ENCODE peak calls at places on chromosomes 4 and X, in five cellular contexts. A, H, J, Y and D are unnamed samples.

GRCh38 chr4:168722391-168722790 is 225.5 kb downstream of the PALLD start:
- DNase-seq in A (no peak), H (no peak), J (no peak), Y (no peak), D (no peak)

GRCh38 chr4:174553828-174554227 is 31.5 kb upstream of the HPGD start:
- DNase-seq in A (no peak), H (no peak), J (no peak), Y (no peak), D (no peak)

GRCh38 chrX:29257516-29257915 is 670.3 kb downstream of the IL1RAPL1 start:
- DNase-seq in A (no peak), H (no peak), J (no peak), Y (no peak), D (no peak)

GRCh38 chrX:49185062-49185394 is 1.1 kb downstream of the PRICKLE3 start:
- DNase-seq in A (no peak), H (no peak), J (no peak), Y (no peak), D (no peak)

GRCh38 chr4:179605196-179605595 is 2163.0 kb upstream of the AGA start:
- DNase-seq in A (no peak), H (no peak), J (no peak), Y (no peak), D (no peak)

GRCh38 chr4:24999392-25000104 is 31.2 kb downstream of the LGI2 start:
- DNase-seq in A (no peak), H (no peak), J (peak; percentile 59), Y (no peak), D (no peak)

GRCh38 chr4:181319629-181320028 is 923.6 kb upstream of the TENM3 start:
- DNase-seq in A (no peak), H (no peak), J (no peak), Y (no peak), D (no peak)

GRCh38 chr4:109332926-109333464 is 30.5 kb upstream of the COL25A1 start:
- DNase-seq in A (no peak), H (no peak), J (peak; percentile 7), Y (no peak), D (no peak)

GRCh38 chr4:110119347-110119746 is 79.1 kb downstream of the ELOVL6 start:
- DNase-seq in A (no peak), H (no peak), J (no peak), Y (no peak), D (no peak)

GRCh38 chr4:1981251-1982055 is 27.3 kb downstream of the NELFA start:
- DNase-seq in A (peak; percentile 63), H (no peak), J (peak; percentile 16), Y (no peak), D (peak; percentile 82)

GRCh38 chr4:169243808-169244207 is 26.9 kb downstream of the SH3RF1 start:
- DNase-seq in A (no peak), H (no peak), J (no peak), Y (no peak), D (no peak)

GRCh38 chr4:73417973-73418372 is 13.9 kb downstream of the ALB start:
- DNase-seq in A (no peak), H (no peak), J (no peak), Y (no peak), D (no peak)

GRCh38 chr4:959338-960139 is 13.8 kb downstream of the DGKQ start:
- DNase-seq in A (peak; percentile 63), H (no peak), J (no peak), Y (no peak), D (peak; percentile 66)

GRCh38 chr4:99219072-99219471 is at the start of gene ADH6:
- DNase-seq in A (no peak), H (no peak), J (no peak), Y (no peak), D (no peak)

GRCh38 chrX:19121898-19122640 is at the start of gene ADGRG2:
- DNase-seq in A (peak; percentile 72), H (no peak), J (no peak), Y (no peak), D (peak; percentile 83)

GRCh38 chr4:86367577-86367976 is 7.7 kb upstream of the MAPK10 start:
- DNase-seq in A (no peak), H (no peak), J (no peak), Y (no peak), D (no peak)

GRCh38 chr4:25870081-25870480 is 7.3 kb upstream of the SEL1L3 start:
- DNase-seq in A (no peak), H (no peak), J (peak; percentile 83), Y (no peak), D (no peak)

GRCh38 chr4:145808021-145808650 is 128.2 kb downstream of the C4orf51 start:
- DNase-seq in A (no peak), H (no peak), J (no peak), Y (no peak), D (no peak)

GRCh38 chr4:182238355-182238931 is 4.8 kb upstream of the TENM3 start:
- DNase-seq in A (no peak), H (no peak), J (no peak), Y (no peak), D (no peak)

GRCh38 chrX:9746148-9746880 is 19.3 kb downstream of the GPR143 start:
- DNase-seq in A (no peak), H (no peak), J (no peak), Y (peak; percentile 47), D (no peak)

GRCh38 chr4:143384381-143384994 is 47.8 kb downstream of the GAB1 start:
- DNase-seq in A (no peak), H (no peak), J (no peak), Y (no peak), D (no peak)

GRCh38 chr4:123398151-123398802 is 1.7 kb downstream of the SPRY1 start:
- DNase-seq in A (peak; percentile 91), H (peak; percentile 54), J (peak; percentile 81), Y (peak; percentile 29), D (peak; percentile 90)

GRCh38 chrX:153443476-153444332 is 2.2 kb downstream of the TREX2 start:
- DNase-seq in A (no peak), H (no peak), J (no peak), Y (no peak), D (peak; percentile 79)

GRCh38 chr4:2843909-2844584 is 403 bp downstream of the ADD1 start:
- DNase-seq in A (peak; percentile 82), H (no peak), J (peak; percentile 48), Y (no peak), D (peak; percentile 86)

GRCh38 chr4:101357751-101358150 is 10.4 kb upstream of the PPP3CA start:
- DNase-seq in A (no peak), H (no peak), J (no peak), Y (no peak), D (no peak)

GRCh38 chrX:53249387-53250042 is 24.5 kb upstream of the KDM5C start:
- DNase-seq in A (no peak), H (no peak), J (no peak), Y (no peak), D (no peak)

GRCh38 chrX:11757729-11758399 is at the start of gene MSL3:
- DNase-seq in A (peak; percentile 85), H (peak; percentile 51), J (peak; percentile 56), Y (peak; percentile 31), D (peak; percentile 88)

GRCh38 chr4:4432341-4433125 is 45.6 kb downstream of the NSG1 start:
- DNase-seq in A (no peak), H (no peak), J (no peak), Y (no peak), D (peak; percentile 79)

GRCh38 chrX:10176121-10177003 is 19.6 kb downstream of the CLCN4 start:
- DNase-seq in A (no peak), H (no peak), J (no peak), Y (no peak), D (no peak)

GRCh38 chrX:129193357-129193756 is 329.9 kb downstream of the SMARCA1 start:
- DNase-seq in A (no peak), H (no peak), J (no peak), Y (no peak), D (peak; percentile 74)

GRCh38 chrX:120797201-120797938 is 78.3 kb downstream of the CT47B1 start:
- DNase-seq in A (no peak), H (no peak), J (no peak), Y (no peak), D (no peak)

GRCh38 chr4:6402566-6403399 is 69.6 kb downstream of the PPP2R2C start:
- DNase-seq in A (no peak), H (no peak), J (no peak), Y (no peak), D (no peak)

GRCh38 chr4:84683065-84683464 is 100.1 kb downstream of the CDS1 start:
- DNase-seq in A (no peak), H (no peak), J (no peak), Y (no peak), D (no peak)

GRCh38 chr4:35151816-35152572 is 1092.3 kb downstream of the ARAP2 start:
- DNase-seq in A (no peak), H (no peak), J (peak; percentile 3), Y (no peak), D (no peak)

GRCh38 chr4:163448541-163449203 is 24.9 kb downstream of the TKTL2 start:
- DNase-seq in A (no peak), H (no peak), J (no peak), Y (no peak), D (no peak)

GRCh38 chrX:44010626-44011025 is 37.4 kb upstream of the NDP start:
- DNase-seq in A (no peak), H (no peak), J (no peak), Y (no peak), D (no peak)

GRCh38 chrX:39499996-39500395 is 597.8 kb downstream of the BCOR start:
- DNase-seq in A (no peak), H (no peak), J (no peak), Y (no peak), D (no peak)

GRCh38 chr4:7158081-7158750 is 34.1 kb upstream of the SORCS2 start:
- DNase-seq in A (peak; percentile 17), H (no peak), J (no peak), Y (no peak), D (peak; percentile 67)

GRCh38 chr4:73662709-73663546 is 42.7 kb upstream of the RASSF6 start:
- DNase-seq in A (no peak), H (no peak), J (peak; percentile 41), Y (peak; percentile 43), D (no peak)